ENCODE peak calls at places on chromosomes 1 and 21, in four cellular contexts. R is bronchial epithelial cell; E is CD4-positive, alpha-beta memory T cell; W is stomach. A is an unnamed sample.

GRCh38 chr1:113928950-113929749 is at the start of gene HIPK1:
- DNase-seq in R (peak; percentile 59), W (peak; percentile 95), E (peak; percentile 92), A (peak; percentile 85)

GRCh38 chr1:110606784-110607662 is 865 bp upstream of the KCNA2 start:
- DNase-seq in R (no peak), E (peak; percentile 5), W (no peak), A (no peak)

GRCh38 chr1:223363057-223363855 is 720 bp downstream of the SUSD4 start:
- DNase-seq in E (no peak), R (no peak), W (no peak), A (peak; percentile 15)

GRCh38 chr1:175023043-175023921 is at the start of gene MRPS14:
- DNase-seq in R (peak; percentile 94), E (peak; percentile 98), W (peak; percentile 98), A (peak; percentile 99)

GRCh38 chr1:107842241-107842640 is 122.7 kb downstream of the VAV3 start:
- DNase-seq in E (no peak), R (peak; percentile 44), W (no peak), A (peak; percentile 71)

GRCh38 chr1:183272390-183272801 is 86.3 kb downstream of the LAMC2 start:
- DNase-seq in W (no peak), R (peak; percentile 66), E (no peak), A (no peak)

GRCh38 chr1:56285554-56286402 is 293.6 kb downstream of the PLPP3 start:
- DNase-seq in R (no peak), W (no peak), E (no peak), A (peak; percentile 29)

GRCh38 chr1:41447995-41448770 is 36.3 kb downstream of the EDN2 start:
- DNase-seq in E (no peak), R (peak; percentile 29), W (no peak), A (no peak)

GRCh38 chr21:16241500-16241963 is 511.8 kb downstream of the USP25 start:
- DNase-seq in R (no peak), E (no peak), W (no peak), A (no peak)

GRCh38 chr1:20348326-20348910 is 57.7 kb downstream of the VWA5B1 start:
- DNase-seq in E (no peak), R (no peak), W (no peak), A (no peak)

GRCh38 chr1:2180297-2181245 is 14.0 kb downstream of the FAAP20 start:
- DNase-seq in E (no peak), R (peak; percentile 20), W (no peak), A (no peak)

GRCh38 chr21:32868631-32869454 is 97.3 kb upstream of the PAXBP1 start:
- DNase-seq in W (no peak), R (no peak), E (no peak), A (no peak)

GRCh38 chr1:32393136-32393535 is 1.1 kb downstream of the BSDC1 start:
- DNase-seq in E (no peak), R (no peak), W (no peak), A (no peak)

GRCh38 chr1:100036718-100037664 is 67.2 kb downstream of the SLC35A3 start:
- DNase-seq in E (no peak), R (peak; percentile 79), W (no peak), A (no peak)

GRCh38 chr21:45279446-45280177 is 8.1 kb downstream of the POFUT2 start:
- DNase-seq in R (no peak), W (peak; percentile 14), E (no peak), A (no peak)

GRCh38 chr1:185911978-185912377 is 177.8 kb downstream of the HMCN1 start:
- DNase-seq in R (no peak), E (no peak), W (no peak), A (no peak)

GRCh38 chr1:19666139-19666465 is 1.4 kb downstream of the HTR6 start:
- DNase-seq in E (no peak), W (no peak), R (no peak), A (no peak)

GRCh38 chr1:99482286-99482685 is 163.6 kb upstream of the PALMD start:
- DNase-seq in W (no peak), R (no peak), E (no peak), A (no peak)

GRCh38 chr1:27643626-27644368 is 8.8 kb upstream of the FGR start:
- DNase-seq in W (peak; percentile 65), E (peak; percentile 68), R (peak; percentile 44), A (peak; percentile 68)

GRCh38 chr1:24390924-24391782 is 22.4 kb downstream of the STPG1 start:
- DNase-seq in E (peak; percentile 72), R (peak; percentile 67), W (peak; percentile 77), A (peak; percentile 48)

GRCh38 chr1:225617479-225617878 is 35.4 kb downstream of the ENAH start:
- DNase-seq in W (no peak), E (no peak), R (peak; percentile 45), A (no peak)

GRCh38 chr1:215744419-215744818 is 177.3 kb downstream of the KCTD3 start:
- DNase-seq in W (no peak), E (no peak), R (no peak), A (no peak)

GRCh38 chr1:215739028-215739427 is 171.9 kb downstream of the KCTD3 start:
- DNase-seq in R (no peak), W (no peak), E (no peak), A (no peak)
- H3K4me3 ChIP-seq in R (no peak overlapping the region), W (no peak overlapping the region), E (no peak overlapping the region), A (no peak overlapping the region)

DNA sequence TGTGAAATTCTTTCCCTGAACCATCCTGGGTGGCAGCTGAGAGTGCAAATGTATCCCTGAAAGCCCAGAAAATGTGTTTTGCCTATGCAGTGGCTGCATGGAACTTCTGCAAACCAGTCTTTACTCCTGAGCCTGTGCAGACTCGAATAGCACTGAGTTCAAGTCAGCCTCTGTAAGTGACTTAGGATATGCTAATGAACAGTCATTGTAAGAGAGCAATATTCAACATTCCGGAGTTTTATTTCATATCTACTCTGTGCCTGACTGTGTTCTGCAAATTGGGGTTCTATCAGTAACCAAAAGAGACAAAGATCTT is 163.3 kb downstream of the NTPCR start:
- DNase-seq in W (no peak), E (no peak), R (no peak), A (no peak)
- H3K4me3 ChIP-seq in W (no peak overlapping the region), E (no peak overlapping the region), R (no peak overlapping the region), A (no peak overlapping the region)

GRCh38 chr21:29130234-29130993 is at the start of gene MAP3K7CL:
- DNase-seq in W (no peak), E (no peak), R (peak; percentile 95), A (no peak)
- H3K4me3 ChIP-seq in W (no peak within 1 kb of the TSS), E (no peak within 1 kb of the TSS), R (no peak within 1 kb of the TSS), A (no peak within 1 kb of the TSS)

GRCh38 chr1:156766288-156767100 is 841 bp upstream of the PRCC start:
- DNase-seq in R (peak; percentile 30), E (no peak), W (no peak), A (no peak)

GRCh38 chr1:156767879-156768608 is 709 bp downstream of the PRCC start:
- DNase-seq in E (no peak), R (no peak), W (no peak), A (no peak)

GRCh38 chr1:156768610-156769295 is 1.4 kb downstream of the PRCC start:
- DNase-seq in R (no peak), E (no peak), W (no peak), A (no peak)

GRCh38 chr1:156767101-156767878 is at the start of gene PRCC:
- DNase-seq in E (peak; percentile 99), R (peak; percentile 100), W (peak; percentile 97), A (peak; percentile 100)

GRCh38 chr1:156765664-156766063 is 1.7 kb upstream of the PRCC start:
- DNase-seq in R (no peak), W (no peak), E (no peak), A (no peak)
- H3K4me3 ChIP-seq in R (no peak overlapping the region), W (no peak overlapping the region), E (no peak overlapping the region), A (no peak overlapping the region)